ENCODE peak calls at places on chromosomes 3 and 15, in four cellular contexts. One of them, this sample, is unnamed.

GRCh38 chr3:107756649-107757048 is 233.9 kb downstream of the BBX start:
- DNase-seq in uterus: no peak
- DNase-seq in NCI-H82: no peak
- DNase-seq in HTR-8/SVneo: no peak
- DNase-seq in this sample: no peak

GRCh38 chr3:67094769-67095168 is 96.7 kb downstream of the KBTBD8 start:
- DNase-seq in NCI-H82: no peak
- DNase-seq in HTR-8/SVneo: no peak
- DNase-seq in uterus: no peak
- DNase-seq in this sample: no peak

GRCh38 chr3:32593903-32594525 is 23.4 kb upstream of the DYNC1LI1 start:
- DNase-seq in NCI-H82: no peak
- DNase-seq in uterus: no peak
- DNase-seq in HTR-8/SVneo: no peak
- DNase-seq in this sample: no peak

GRCh38 chr3:109874900-109875735 is 537.8 kb upstream of the DPPA4 start:
- DNase-seq in HTR-8/SVneo: no peak
- DNase-seq in uterus: no peak
- DNase-seq in NCI-H82: no peak
- DNase-seq in this sample: no peak

GRCh38 chr15:90059208-90059985 is 42.9 kb downstream of the IDH2 start:
- DNase-seq in uterus: no peak
- DNase-seq in NCI-H82: no peak
- DNase-seq in HTR-8/SVneo: no peak
- DNase-seq in this sample: peak; percentile 88

GRCh38 chr3:124467980-124468902 is 262.0 kb upstream of the UMPS start:
- DNase-seq in HTR-8/SVneo: peak; percentile 52
- DNase-seq in uterus: peak; percentile 31
- DNase-seq in NCI-H82: peak; percentile 83
- DNase-seq in this sample: peak; percentile 62

GRCh38 chr3:196317702-196318467 is at the start of gene DYNLT2B:
- DNase-seq in NCI-H82: peak; percentile 96
- DNase-seq in uterus: peak; percentile 80
- DNase-seq in HTR-8/SVneo: peak; percentile 96
- DNase-seq in this sample: peak; percentile 99

GRCh38 chr3:129534428-129535027 is 6.1 kb downstream of the RHO start:
- DNase-seq in NCI-H82: no peak
- DNase-seq in uterus: no peak
- DNase-seq in HTR-8/SVneo: no peak
- DNase-seq in this sample: no peak

GRCh38 chr15:89436560-89437311 is 59.6 kb downstream of the RHCG start:
- DNase-seq in HTR-8/SVneo: peak; percentile 25
- DNase-seq in NCI-H82: no peak
- DNase-seq in uterus: no peak
- DNase-seq in this sample: no peak

GRCh38 chr15:48062476-48062875 is 58.3 kb upstream of the SLC24A5 start:
- DNase-seq in uterus: no peak
- DNase-seq in HTR-8/SVneo: peak; percentile 11
- DNase-seq in NCI-H82: peak; percentile 54
- DNase-seq in this sample: no peak

GRCh38 chr15:80031841-80032240 is 27.6 kb upstream of the ZFAND6 start:
- DNase-seq in uterus: no peak
- DNase-seq in NCI-H82: no peak
- DNase-seq in HTR-8/SVneo: no peak
- DNase-seq in this sample: no peak

GRCh38 chr3:194051554-194052175 is 84.3 kb upstream of the HES1 start:
- DNase-seq in uterus: no peak
- DNase-seq in HTR-8/SVneo: no peak
- DNase-seq in NCI-H82: no peak
- DNase-seq in this sample: no peak

GRCh38 chr15:88621789-88622604 is 857 bp downstream of the AEN start:
- DNase-seq in uterus: no peak
- DNase-seq in NCI-H82: peak; percentile 43
- DNase-seq in HTR-8/SVneo: peak; percentile 29
- DNase-seq in this sample: peak; percentile 68

GRCh38 chr15:70245932-70246622 is 148.4 kb upstream of the TLE3 start:
- DNase-seq in NCI-H82: no peak
- DNase-seq in HTR-8/SVneo: peak; percentile 86
- DNase-seq in uterus: no peak
- DNase-seq in this sample: no peak

GRCh38 chr15:62753518-62754221 is 288.9 kb upstream of the TPM1 start:
- DNase-seq in HTR-8/SVneo: no peak
- DNase-seq in uterus: no peak
- DNase-seq in NCI-H82: no peak
- DNase-seq in this sample: no peak

GRCh38 chr3:70982700-70983140 is 600.8 kb downstream of the FOXP1 start:
- DNase-seq in HTR-8/SVneo: peak; percentile 37
- DNase-seq in uterus: peak; percentile 51
- DNase-seq in NCI-H82: no peak
- DNase-seq in this sample: no peak

GRCh38 chr15:80787238-80787805 is 8.2 kb downstream of the CEMIP start:
- DNase-seq in NCI-H82: no peak
- DNase-seq in uterus: no peak
- DNase-seq in HTR-8/SVneo: no peak
- DNase-seq in this sample: no peak

GRCh38 chr3:42161050-42161935 is 70.1 kb downstream of the TRAK1 start:
- DNase-seq in NCI-H82: peak; percentile 90
- DNase-seq in HTR-8/SVneo: no peak
- DNase-seq in uterus: no peak
- DNase-seq in this sample: no peak

GRCh38 chr15:51888593-51889195 is 59.2 kb downstream of the TMOD3 start:
- DNase-seq in HTR-8/SVneo: peak; percentile 31
- DNase-seq in uterus: no peak
- DNase-seq in NCI-H82: peak; percentile 44
- DNase-seq in this sample: peak; percentile 57

GRCh38 chr3:182389041-182389815 is 404.1 kb upstream of the ATP11B start:
- DNase-seq in uterus: no peak
- DNase-seq in NCI-H82: no peak
- DNase-seq in HTR-8/SVneo: no peak
- DNase-seq in this sample: no peak

GRCh38 chr3:149553781-149554451 is 79.4 kb downstream of the TM4SF4 start:
- DNase-seq in HTR-8/SVneo: no peak
- DNase-seq in uterus: peak; percentile 74
- DNase-seq in NCI-H82: no peak
- DNase-seq in this sample: no peak

This sample was measured in GM13976.